ENCODE peak calls at places on chromosome 6, in eight cellular contexts. Z is kidney epithelial cell, S is C1 segment of cervical spinal cord, H is bronchial epithelial cell, Q is head of caudate nucleus, W is SK-N-DZ, U is IMR-90, A is fibroblast of lung. V is an unnamed sample.

GRCh38 chr6:108210557-108210956 is 44.7 kb downstream of the NR2E1 start:
- DNase-seq in S (no peak), Q (no peak), H (no peak), W (no peak), U (no peak), Z (no peak), A (no peak), V (no peak)

GRCh38 chr6:28258877-28259777 is at the start of gene NKAPL:
- DNase-seq in H (peak), W (no peak), Q (peak), S (no peak), A (peak), Z (no peak), U (peak), V (peak)

GRCh38 chr6:57075092-57075491 is 14.9 kb upstream of the ZNF451 start:
- DNase-seq in U (peak), A (no peak), Z (no peak), S (no peak), H (peak), W (no peak), Q (no peak), V (no peak)

GRCh38 chr6:110873981-110874879 is at the start of gene AMD1:
- DNase-seq in Z (peak), H (peak), Q (peak), A (peak), U (peak), W (peak), S (peak), V (peak)

GRCh38 chr6:148869589-148869988 is 122.8 kb downstream of the UST start:
- DNase-seq in H (peak), Q (no peak), W (no peak), A (peak), S (no peak), Z (peak), U (peak), V (no peak)

GRCh38 chr6:23106951-23107350 is 537.6 kb downstream of the HDGFL1 start:
- DNase-seq in W (no peak), Q (no peak), U (peak), S (no peak), Z (peak), A (peak), H (peak), V (no peak)

GRCh38 chr6:55953384-55953783 is 78.0 kb upstream of the BMP5 start:
- DNase-seq in Q (no peak), W (peak), A (peak), Z (peak), U (peak), S (no peak), H (peak), V (peak)

GRCh38 chr6:116476021-116476678 is 15.0 kb downstream of the CALHM6 start:
- DNase-seq in Z (no peak), U (peak), A (no peak), H (no peak), S (no peak), W (no peak), Q (no peak), V (no peak)

GRCh38 chr6:3838992-3839867 is 9.9 kb upstream of the FAM50B start:
- DNase-seq in U (peak), W (no peak), A (peak), S (no peak), Q (no peak), Z (peak), H (no peak), V (no peak)

GRCh38 chr6:12605888-12606345 is 110.7 kb upstream of the PHACTR1 start:
- DNase-seq in S (no peak), Q (peak), H (peak), U (peak), W (peak), Z (no peak), A (peak), V (peak)